ENCODE peak calls at places on chromosomes 5 and 9, in five cellular contexts. Z is H1, D is NT2/D1, E is GM12878, I is HepG2. H is an unnamed sample.

GRCh38 chr5:79561525-79561893 is 47.6 kb upstream of the HOMER1 start:
- DNase-seq in I (no peak), E (no peak), D (no peak), Z (no peak), H (no peak)

GRCh38 chr9:115650768-115651167 is 502.8 kb upstream of the PAPPA start:
- DNase-seq in D (no peak), E (no peak), I (no peak), Z (no peak), H (no peak)

GRCh38 chr9:117341161-117341560 is 73.7 kb downstream of the ASTN2 start:
- DNase-seq in I (no peak), Z (no peak), E (no peak), D (no peak), H (no peak)

GRCh38 chr9:96618209-96619108 is 1.2 kb downstream of the CDC14B start:
- DNase-seq in Z (no peak), E (no peak), D (no peak), I (peak), H (peak)

GRCh38 chr5:174176511-174176910 is 131.0 kb downstream of the NSG2 start:
- DNase-seq in I (no peak), Z (no peak), D (no peak), E (no peak), H (no peak)

GRCh38 chr5:146797683-146798082 is 80.9 kb downstream of the PPP2R2B start:
- DNase-seq in D (no peak), I (no peak), Z (no peak), E (no peak), H (no peak)

GRCh38 chr5:117889592-117889991 is 1098.8 kb downstream of the DTWD2 start:
- DNase-seq in I (no peak), D (no peak), Z (no peak), E (no peak), H (no peak)

GRCh38 chr9:32571969-32572899 is 725 bp downstream of the NDUFB6 start:
- DNase-seq in D (peak), I (peak), Z (no peak), E (peak), H (peak)

GRCh38 chr9:33329996-33330395 is 39.7 kb downstream of the NFX1 start:
- DNase-seq in Z (no peak), E (no peak), I (no peak), D (no peak), H (no peak)

GRCh38 chr9:33445389-33445881 is 2.0 kb downstream of the AQP3 start:
- DNase-seq in Z (no peak), D (no peak), E (no peak), I (no peak), H (no peak)

GRCh38 chr9:129383005-129383414 is 204.9 kb upstream of the IER5L start:
- DNase-seq in I (no peak), E (no peak), D (no peak), Z (no peak), H (no peak)

GRCh38 chr9:12640866-12641636 is 52.1 kb upstream of the TYRP1 start:
- DNase-seq in D (no peak), E (no peak), I (no peak), Z (no peak), H (no peak)

GRCh38 chr5:180718810-180719453 is 20.9 kb downstream of the OR2Y1 start:
- DNase-seq in E (no peak), I (peak), Z (no peak), D (peak), H (peak)

DNA sequence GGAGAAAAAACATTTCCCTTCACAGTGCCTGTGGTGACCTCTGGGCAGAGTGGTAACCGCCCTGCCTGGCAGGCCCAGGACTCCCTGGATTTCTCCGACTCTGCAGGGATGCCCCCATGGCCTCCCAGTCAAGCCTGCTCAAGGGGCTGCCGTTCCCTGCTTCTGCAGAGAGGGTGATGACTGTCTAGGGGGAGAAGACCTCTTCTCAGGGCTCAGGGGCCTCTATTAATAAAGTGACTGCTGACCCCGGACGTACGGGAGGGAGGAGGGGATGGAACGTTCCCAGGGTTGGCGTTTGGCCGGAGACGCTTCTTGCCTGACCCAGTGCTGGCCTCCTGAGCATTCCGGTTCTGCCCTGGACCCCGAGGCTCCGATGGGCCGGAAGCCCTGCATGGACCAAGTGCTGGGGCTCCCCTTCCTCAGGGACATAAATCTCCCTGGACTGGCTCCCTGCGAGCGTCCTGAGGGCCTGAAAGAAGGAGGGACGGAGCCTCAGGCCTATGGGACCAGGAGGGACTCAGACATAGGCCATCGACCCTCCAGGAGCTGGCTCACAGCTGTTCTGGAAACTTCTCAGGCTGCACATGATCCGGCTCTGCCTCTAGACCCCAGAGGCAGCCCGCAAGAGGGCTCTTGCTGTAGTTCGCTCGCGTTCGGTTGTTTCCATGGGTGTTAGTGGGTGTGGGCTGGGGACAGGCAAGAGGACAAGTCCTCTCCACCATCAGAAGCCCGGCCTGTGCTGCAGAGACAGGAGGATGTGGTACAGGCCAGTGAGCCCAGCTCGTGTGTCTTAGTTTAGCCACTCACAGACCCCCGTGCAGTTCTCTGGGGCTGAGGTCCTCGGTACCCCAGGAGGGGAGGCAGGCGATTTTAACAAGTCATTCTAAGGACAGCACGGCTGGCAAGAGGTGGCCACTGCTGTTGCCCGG is 8.1 kb upstream of the RNU6ATAC start:
- DNase-seq in D (no peak), I (no peak), Z (no peak), E (no peak), H (no peak)
- TF ChIP-seq SUZ12 in D (no peak), I (no peak), Z (no peak), E (no peak), H (no peak)

DNA sequence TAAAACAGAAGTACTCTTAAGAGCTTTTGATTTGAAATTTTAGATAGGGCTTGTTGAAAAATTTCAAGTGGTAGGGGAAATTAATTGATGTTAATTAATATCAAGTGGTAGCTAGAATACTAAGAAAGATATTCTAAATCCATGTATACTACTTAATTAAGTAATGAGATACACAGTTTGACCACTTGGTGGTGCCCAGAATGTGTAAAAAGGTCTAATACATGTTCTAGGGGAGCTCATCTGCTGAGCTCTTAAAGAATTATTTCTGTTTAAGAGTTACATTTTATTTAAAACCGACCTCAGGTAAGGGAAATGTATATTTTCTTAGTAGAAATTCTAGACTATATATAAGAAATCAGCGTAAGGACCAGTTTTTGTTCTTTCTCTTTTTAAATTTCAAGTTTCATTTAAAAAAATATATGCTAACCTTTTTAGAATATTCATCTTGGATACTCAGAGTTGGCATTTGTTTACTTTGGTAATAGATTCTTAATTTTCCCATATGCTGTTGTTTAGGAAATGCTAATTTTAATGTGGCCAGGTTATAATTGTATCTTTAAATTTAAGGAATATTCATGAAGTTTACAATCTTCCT is 61.5 kb downstream of the LNPEP start:
- DNase-seq in Z (no peak), I (peak), D (peak), E (no peak), H (peak)
- TF ChIP-seq SUZ12 in Z (no peak), I (no peak), D (no peak), E (no peak), H (no peak)

DNA sequence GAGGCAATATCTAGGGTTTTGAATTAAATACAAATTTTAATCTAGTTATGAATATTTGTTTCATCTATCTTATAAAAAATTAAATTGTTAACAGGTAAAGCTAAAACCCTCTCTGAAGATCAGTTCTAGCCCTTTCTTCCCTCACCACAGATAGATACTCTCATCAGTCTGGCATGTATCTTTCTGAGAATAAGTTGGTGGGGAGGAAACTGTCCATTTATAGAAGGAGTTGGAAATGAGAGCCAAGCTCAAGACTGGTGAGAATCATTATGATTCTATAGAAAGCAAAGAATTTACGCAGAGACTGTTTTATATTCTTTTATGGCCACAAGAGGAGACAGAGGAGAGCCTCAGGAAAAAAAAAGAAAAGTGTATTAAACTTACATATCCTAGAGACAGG is 59.0 kb downstream of the STARD4 start:
- DNase-seq in D (no peak), Z (no peak), I (no peak), E (no peak), H (no peak)
- TF ChIP-seq SUZ12 in D (no peak), Z (no peak), I (no peak), E (no peak), H (no peak)

GRCh38 chr5:151094054-151094858 is 13.4 kb upstream of the TNIP1 start:
- DNase-seq in D (no peak), Z (no peak), I (no peak), E (no peak), H (no peak)

GRCh38 chr5:151094861-151095260 is 14.0 kb upstream of the TNIP1 start:
- DNase-seq in Z (no peak), D (no peak), I (no peak), E (no peak), H (no peak)

GRCh38 chr5:151095341-151096000 is 14.6 kb upstream of the TNIP1 start:
- DNase-seq in D (no peak), I (no peak), Z (no peak), E (no peak), H (no peak)

GRCh38 chr5:151093476-151093889 is 12.6 kb upstream of the TNIP1 start:
- DNase-seq in E (no peak), I (no peak), D (no peak), Z (no peak), H (no peak)

DNA sequence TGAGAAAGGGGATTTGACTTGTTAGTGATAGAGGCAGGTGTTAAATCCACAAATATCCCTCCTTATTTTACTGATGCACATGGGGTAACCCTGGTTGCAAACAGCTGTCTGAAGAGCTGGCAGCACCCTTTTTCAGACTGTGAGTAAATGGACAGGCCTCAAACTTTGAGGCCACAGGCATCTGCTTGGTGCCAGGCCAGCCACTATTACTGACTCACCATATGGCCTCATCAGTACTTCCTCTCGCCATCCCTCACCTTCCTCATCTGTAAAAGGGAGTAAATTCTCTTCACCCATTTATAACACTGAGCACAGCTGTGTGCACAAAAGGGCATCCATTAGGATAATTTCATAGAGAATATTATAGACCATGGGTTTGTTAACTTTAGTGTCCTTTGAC is 11.9 kb upstream of the TNIP1 start:
- DNase-seq in Z (no peak), E (no peak), I (no peak), D (no peak), H (no peak)
- TF ChIP-seq SUZ12 in Z (no peak), E (no peak), I (no peak), D (no peak), H (no peak)

H was measured in HEK293T.